ENCODE peak calls at places on chromosomes 4 and X, in eight cellular contexts. I, Y, N, E, L, R, J and Q are unnamed samples.

GRCh38 chrX:31266172-31267076 is 194.6 kb upstream of the FTHL17 start:
- DNase-seq in Y (no peak), E (peak), R (peak), I (no peak), N (peak), J (peak), L (no peak), Q (peak)

GRCh38 chr4:184074989-184075388 is 142.7 kb downstream of the ENPP6 start:
- DNase-seq in E (no peak), Y (no peak), R (no peak), I (no peak), L (no peak), J (no peak), N (no peak), Q (no peak)

GRCh38 chr4:76388160-76388908 is 32.6 kb downstream of the CCDC158 start:
- DNase-seq in I (no peak), N (no peak), L (no peak), J (no peak), E (no peak), R (no peak), Y (peak), Q (no peak)

GRCh38 chrX:16114640-16115039 is 8.7 kb upstream of the GRPR start:
- DNase-seq in N (no peak), Y (peak), L (peak), E (no peak), I (peak), J (no peak), R (no peak), Q (no peak)

GRCh38 chr4:98662055-98662453 is 3.6 kb upstream of the TSPAN5 start:
- DNase-seq in Y (no peak), I (no peak), R (no peak), L (no peak), J (no peak), N (no peak), E (no peak), Q (no peak)

GRCh38 chr4:17545374-17546140 is 30.6 kb downstream of the CLRN2 start:
- DNase-seq in I (no peak), N (no peak), E (no peak), L (no peak), R (no peak), Y (no peak), J (no peak), Q (no peak)

GRCh38 chr4:124710911-124711310 is 1.6 kb downstream of the ANKRD50 start:
- DNase-seq in N (no peak), J (no peak), I (no peak), E (no peak), R (no peak), Y (peak), L (no peak), Q (no peak)

GRCh38 chr4:38768968-38769394 is 13.8 kb downstream of the TLR10 start:
- DNase-seq in L (no peak), J (no peak), R (no peak), Y (peak), N (no peak), I (no peak), E (no peak), Q (no peak)

GRCh38 chr4:151195801-151196200 is 81.2 kb upstream of the PRSS48 start:
- DNase-seq in N (no peak), J (no peak), E (no peak), L (no peak), Y (peak), I (no peak), R (no peak), Q (no peak)

GRCh38 chrX:2664497-2664896 is 26.6 kb upstream of the CD99 start:
- DNase-seq in N (no peak), L (no peak), Y (peak), R (no peak), J (no peak), E (no peak), I (peak), Q (no peak)

DNA sequence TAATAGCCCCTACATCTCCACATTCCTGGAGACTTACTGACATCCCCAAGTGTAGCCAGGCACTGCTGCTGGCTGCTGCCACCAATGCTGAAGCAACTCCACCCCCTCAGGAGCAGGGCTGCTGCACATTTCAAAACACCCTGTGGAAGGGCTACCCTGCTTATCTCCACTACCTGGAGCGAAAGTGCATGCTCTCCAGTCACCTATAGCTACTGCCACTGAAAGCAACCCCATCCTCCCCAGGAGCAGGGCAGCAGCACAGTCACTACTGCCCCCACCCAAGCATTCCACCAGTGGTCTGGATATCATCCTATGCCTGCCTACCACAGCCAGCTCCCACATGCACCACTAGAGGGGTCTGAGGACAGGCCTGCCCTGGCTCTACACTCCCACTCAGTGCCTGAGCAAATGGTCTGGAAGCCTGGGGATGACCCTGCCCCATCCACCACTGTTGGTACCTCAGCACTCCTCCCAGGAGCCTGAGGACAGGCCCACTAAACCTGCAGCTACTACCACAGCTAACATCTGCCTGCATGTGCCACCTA is 55.3 kb downstream of the MANBA start:
- DNase-seq in I (no peak), R (no peak), L (no peak), Y (no peak), N (no peak), J (no peak), E (no peak), Q (no peak)
- TF ChIP-seq CTCF in I (no peak), R (peak), L (no peak), Y (no peak), N (no peak), J (no peak), E (no peak), Q (no peak)

GRCh38 chr4:179867300-179867878 is 2375.8 kb upstream of the TENM3 start:
- DNase-seq in I (no peak), N (peak), L (no peak), E (no peak), Y (no peak), R (peak), J (no peak), Q (peak)
- TF ChIP-seq CTCF in I (peak), N (peak), L (peak), E (no peak), Y (no peak), R (peak), J (peak), Q (no peak)

GRCh38 chr4:153785830-153786721 is 2.8 kb downstream of the SFRP2 start:
- DNase-seq in L (no peak), N (peak), E (no peak), Y (peak), J (no peak), R (no peak), I (no peak), Q (no peak)
- TF ChIP-seq CTCF in L (peak), N (peak), E (no peak), Y (peak), J (no peak), R (peak), I (peak), Q (no peak)

GRCh38 chr4:108774809-108775530 is 12.1 kb upstream of the ETNPPL start:
- DNase-seq in L (no peak), R (no peak), N (no peak), J (no peak), E (peak), I (no peak), Y (no peak), Q (no peak)
- TF ChIP-seq CTCF in L (no peak), R (peak), N (no peak), J (no peak), E (no peak), I (no peak), Y (no peak), Q (no peak)